ENCODE peak calls at places on chromosomes 4 and X, in ten cellular contexts. One of them, this sample, is unnamed. For H3K4me1, the result is how much of the 10 kb centered on the place peaks cover.

GRCh38 chr4:152957437-152958185 is 21.5 kb downstream of the FHDC1 start:
- DNase-seq in stomach: peak
- DNase-seq in IMR-90: no peak
- DNase-seq in transverse colon: peak
- DNase-seq in right lobe of liver: peak
- DNase-seq in A549: peak
- DNase-seq in suprapubic skin: no peak
- DNase-seq in heart left ventricle: peak
- DNase-seq in breast epithelium: no peak
- DNase-seq in ovary: no peak
- DNase-seq in this sample: no peak

GRCh38 chrX:619812-620493 is 10.6 kb upstream of the SHOX start:
- DNase-seq in stomach: no peak
- DNase-seq in heart left ventricle: no peak
- DNase-seq in suprapubic skin: no peak
- DNase-seq in right lobe of liver: no peak
- DNase-seq in ovary: no peak
- DNase-seq in breast epithelium: no peak
- DNase-seq in A549: no peak
- DNase-seq in IMR-90: no peak
- DNase-seq in transverse colon: no peak
- DNase-seq in this sample: no peak

GRCh38 chrX:9942086-9942485 is 25.1 kb upstream of the CLDN34 start:
- DNase-seq in ovary: no peak
- DNase-seq in suprapubic skin: no peak
- DNase-seq in IMR-90: no peak
- DNase-seq in heart left ventricle: no peak
- DNase-seq in breast epithelium: no peak
- DNase-seq in transverse colon: peak
- DNase-seq in A549: no peak
- DNase-seq in stomach: no peak
- DNase-seq in right lobe of liver: no peak
- DNase-seq in this sample: no peak

GRCh38 chr4:118927976-118928375 is 39.3 kb downstream of the SYNPO2 start:
- DNase-seq in heart left ventricle: peak
- DNase-seq in suprapubic skin: no peak
- DNase-seq in ovary: peak
- DNase-seq in IMR-90: no peak
- DNase-seq in A549: no peak
- DNase-seq in stomach: peak
- DNase-seq in right lobe of liver: no peak
- DNase-seq in breast epithelium: no peak
- DNase-seq in transverse colon: peak
- DNase-seq in this sample: no peak

GRCh38 chr4:99803702-99804101 is 12.9 kb upstream of the DAPP1 start:
- DNase-seq in stomach: no peak
- DNase-seq in ovary: no peak
- DNase-seq in right lobe of liver: no peak
- DNase-seq in suprapubic skin: no peak
- DNase-seq in breast epithelium: no peak
- DNase-seq in A549: no peak
- DNase-seq in IMR-90: no peak
- DNase-seq in heart left ventricle: no peak
- DNase-seq in transverse colon: no peak
- DNase-seq in this sample: no peak

GRCh38 chr4:111127842-111128241 is 505.0 kb upstream of the PITX2 start:
- DNase-seq in heart left ventricle: no peak
- DNase-seq in right lobe of liver: no peak
- DNase-seq in transverse colon: no peak
- DNase-seq in A549: no peak
- DNase-seq in suprapubic skin: no peak
- DNase-seq in IMR-90: no peak
- DNase-seq in breast epithelium: no peak
- DNase-seq in stomach: no peak
- DNase-seq in ovary: no peak
- DNase-seq in this sample: no peak

GRCh38 chrX:68504237-68504636 is 5.4 kb downstream of the YIPF6 start:
- DNase-seq in transverse colon: no peak
- DNase-seq in right lobe of liver: no peak
- DNase-seq in IMR-90: peak
- DNase-seq in breast epithelium: no peak
- DNase-seq in A549: peak
- DNase-seq in suprapubic skin: no peak
- DNase-seq in stomach: no peak
- DNase-seq in ovary: no peak
- DNase-seq in heart left ventricle: no peak
- DNase-seq in this sample: no peak

GRCh38 chrX:130186645-130187044 is 14.9 kb downstream of the RAB33A start:
- DNase-seq in stomach: no peak
- DNase-seq in IMR-90: no peak
- DNase-seq in transverse colon: no peak
- DNase-seq in heart left ventricle: no peak
- DNase-seq in ovary: no peak
- DNase-seq in A549: no peak
- DNase-seq in suprapubic skin: no peak
- DNase-seq in breast epithelium: no peak
- DNase-seq in right lobe of liver: no peak
- DNase-seq in this sample: no peak

GRCh38 chr4:173218411-173219125 is 50.0 kb downstream of the GALNT7 start:
- DNase-seq in suprapubic skin: no peak
- DNase-seq in breast epithelium: no peak
- DNase-seq in A549: peak
- DNase-seq in stomach: no peak
- DNase-seq in transverse colon: no peak
- DNase-seq in IMR-90: peak
- DNase-seq in heart left ventricle: no peak
- DNase-seq in right lobe of liver: no peak
- DNase-seq in ovary: no peak
- DNase-seq in this sample: no peak

GRCh38 chr4:147284935-147285334 is 196.0 kb upstream of the EDNRA start:
- DNase-seq in stomach: no peak
- DNase-seq in A549: no peak
- DNase-seq in ovary: no peak
- DNase-seq in IMR-90: no peak
- DNase-seq in transverse colon: no peak
- DNase-seq in suprapubic skin: no peak
- DNase-seq in right lobe of liver: no peak
- DNase-seq in breast epithelium: no peak
- DNase-seq in heart left ventricle: no peak
- DNase-seq in this sample: no peak

GRCh38 chr4:76982638-76983579 is 33.4 kb downstream of the SEPTIN11 start:
- DNase-seq in IMR-90: peak
- DNase-seq in heart left ventricle: no peak
- DNase-seq in transverse colon: no peak
- DNase-seq in suprapubic skin: no peak
- DNase-seq in ovary: no peak
- DNase-seq in A549: no peak
- DNase-seq in breast epithelium: no peak
- DNase-seq in stomach: no peak
- DNase-seq in right lobe of liver: no peak
- DNase-seq in this sample: no peak

GRCh38 chr4:76980280-76980679 is 30.7 kb downstream of the SEPTIN11 start:
- DNase-seq in suprapubic skin: no peak
- DNase-seq in stomach: no peak
- DNase-seq in right lobe of liver: no peak
- DNase-seq in ovary: no peak
- DNase-seq in transverse colon: no peak
- DNase-seq in IMR-90: no peak
- DNase-seq in A549: no peak
- DNase-seq in breast epithelium: no peak
- DNase-seq in heart left ventricle: no peak
- DNase-seq in this sample: no peak

GRCh38 chr4:76984127-76984526 is 34.6 kb downstream of the SEPTIN11 start:
- DNase-seq in stomach: no peak
- DNase-seq in heart left ventricle: no peak
- DNase-seq in breast epithelium: no peak
- DNase-seq in transverse colon: no peak
- DNase-seq in suprapubic skin: no peak
- DNase-seq in right lobe of liver: no peak
- DNase-seq in A549: no peak
- DNase-seq in ovary: no peak
- DNase-seq in IMR-90: peak
- DNase-seq in this sample: no peak

GRCh38 chr4:76979236-76979635 is 29.7 kb downstream of the SEPTIN11 start:
- DNase-seq in heart left ventricle: no peak
- DNase-seq in IMR-90: no peak
- DNase-seq in suprapubic skin: no peak
- DNase-seq in breast epithelium: no peak
- DNase-seq in right lobe of liver: no peak
- DNase-seq in A549: no peak
- DNase-seq in transverse colon: no peak
- DNase-seq in stomach: no peak
- DNase-seq in ovary: no peak
- DNase-seq in this sample: no peak

GRCh38 chr4:76981649-76982048 is 32.1 kb downstream of the SEPTIN11 start:
- DNase-seq in transverse colon: no peak
- DNase-seq in heart left ventricle: no peak
- DNase-seq in IMR-90: peak
- DNase-seq in A549: no peak
- DNase-seq in breast epithelium: no peak
- DNase-seq in suprapubic skin: no peak
- DNase-seq in stomach: no peak
- DNase-seq in ovary: no peak
- DNase-seq in right lobe of liver: no peak
- DNase-seq in this sample: no peak
- TF ChIP-seq CTCF in transverse colon: no peak
- TF ChIP-seq CTCF in heart left ventricle: no peak
- TF ChIP-seq CTCF in IMR-90: no peak
- TF ChIP-seq CTCF in A549: no peak
- TF ChIP-seq CTCF in breast epithelium: no peak
- TF ChIP-seq CTCF in suprapubic skin: no peak
- TF ChIP-seq CTCF in stomach: no peak
- TF ChIP-seq CTCF in ovary: no peak
- TF ChIP-seq CTCF in right lobe of liver: no peak
- TF ChIP-seq CTCF in this sample: no peak

GRCh38 chr4:120922390-120923200 is at the start of gene PRDM5:
- DNase-seq in transverse colon: peak
- DNase-seq in breast epithelium: peak
- DNase-seq in heart left ventricle: peak
- DNase-seq in A549: peak
- DNase-seq in suprapubic skin: peak
- DNase-seq in ovary: peak
- DNase-seq in IMR-90: peak
- DNase-seq in stomach: peak
- DNase-seq in right lobe of liver: peak
- DNase-seq in this sample: peak
- TF ChIP-seq POLR2A in transverse colon: no peak
- TF ChIP-seq POLR2A in breast epithelium: no peak
- TF ChIP-seq POLR2A in heart left ventricle: no peak
- TF ChIP-seq POLR2A in A549: no peak
- TF ChIP-seq POLR2A in suprapubic skin: peak
- TF ChIP-seq POLR2A in ovary: peak
- TF ChIP-seq POLR2A in IMR-90: no peak
- TF ChIP-seq POLR2A in stomach: no peak
- TF ChIP-seq POLR2A in right lobe of liver: no peak
- TF ChIP-seq POLR2A in this sample: no peak

GRCh38 chrX:48936429-48937064 is 17.7 kb upstream of the PIM2 start:
- DNase-seq in IMR-90: no peak
- DNase-seq in ovary: no peak
- DNase-seq in transverse colon: no peak
- DNase-seq in breast epithelium: no peak
- DNase-seq in heart left ventricle: no peak
- DNase-seq in suprapubic skin: no peak
- DNase-seq in stomach: no peak
- DNase-seq in right lobe of liver: no peak
- DNase-seq in A549: no peak
- DNase-seq in this sample: no peak
- H3K4me1 ChIP-seq in IMR-90: under half
- H3K4me1 ChIP-seq in ovary: under half
- H3K4me1 ChIP-seq in transverse colon: under half
- H3K4me1 ChIP-seq in breast epithelium: under half
- H3K4me1 ChIP-seq in heart left ventricle: under half
- H3K4me1 ChIP-seq in suprapubic skin: under half
- H3K4me1 ChIP-seq in stomach: under half
- H3K4me1 ChIP-seq in right lobe of liver: under half
- H3K4me1 ChIP-seq in A549: under half
- H3K4me1 ChIP-seq in this sample: half or more

GRCh38 chr4:151917145-151917775 is 156.5 kb upstream of the GATB start:
- DNase-seq in transverse colon: no peak
- DNase-seq in ovary: no peak
- DNase-seq in A549: no peak
- DNase-seq in heart left ventricle: no peak
- DNase-seq in IMR-90: no peak
- DNase-seq in breast epithelium: no peak
- DNase-seq in stomach: no peak
- DNase-seq in suprapubic skin: no peak
- DNase-seq in right lobe of liver: no peak
- DNase-seq in this sample: no peak
- TF ChIP-seq CTCF in transverse colon: no peak
- TF ChIP-seq CTCF in ovary: no peak
- TF ChIP-seq CTCF in A549: no peak
- TF ChIP-seq CTCF in heart left ventricle: no peak
- TF ChIP-seq CTCF in IMR-90: no peak
- TF ChIP-seq CTCF in breast epithelium: no peak
- TF ChIP-seq CTCF in stomach: no peak
- TF ChIP-seq CTCF in suprapubic skin: no peak
- TF ChIP-seq CTCF in right lobe of liver: no peak
- TF ChIP-seq CTCF in this sample: no peak

DNA sequence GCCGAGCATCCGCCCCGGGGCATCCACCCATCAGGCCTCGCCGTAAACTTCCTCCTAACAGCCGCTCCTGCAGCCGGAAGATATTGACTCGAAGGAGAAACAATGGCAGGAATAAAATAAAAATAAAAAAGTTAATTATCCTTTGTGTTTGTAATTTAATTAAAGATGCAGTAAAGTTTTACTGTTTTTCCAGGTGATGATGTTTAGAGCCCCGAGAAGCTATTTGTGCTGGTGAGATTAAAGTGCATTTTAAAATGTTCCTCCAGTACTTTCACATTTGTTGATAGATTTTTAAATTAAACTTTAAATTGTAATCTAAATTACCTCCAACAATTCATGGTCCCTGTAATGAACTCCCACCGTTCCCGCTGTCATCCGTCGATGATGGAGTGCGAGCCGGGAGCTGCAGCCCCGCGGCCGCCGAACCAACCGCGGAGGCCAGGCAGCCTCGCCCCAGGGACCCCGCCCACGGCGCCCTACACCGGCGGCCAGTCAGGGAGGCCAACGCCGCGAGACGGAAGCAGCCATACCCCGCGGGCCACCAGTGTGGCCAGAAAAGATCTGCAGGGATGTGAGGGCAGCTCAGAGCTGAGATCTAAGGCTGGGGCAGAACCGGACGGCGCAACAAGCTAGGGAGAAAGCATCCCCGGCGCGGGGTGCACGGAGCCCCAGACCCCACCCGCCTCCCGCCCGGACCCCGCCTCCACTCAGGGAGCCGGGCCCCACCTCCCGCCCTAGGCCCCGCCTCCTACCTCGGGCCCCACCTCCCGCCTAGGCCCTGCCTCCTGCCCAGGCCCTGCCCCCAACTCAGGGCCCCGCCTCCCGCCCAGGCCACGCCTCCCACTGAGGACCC is 104.1 kb downstream of the FAM53A start:
- DNase-seq in A549: peak
- DNase-seq in breast epithelium: no peak
- DNase-seq in ovary: peak
- DNase-seq in stomach: peak
- DNase-seq in heart left ventricle: peak
- DNase-seq in transverse colon: peak
- DNase-seq in IMR-90: no peak
- DNase-seq in suprapubic skin: peak
- DNase-seq in right lobe of liver: peak
- DNase-seq in this sample: peak
- TF ChIP-seq POLR2A in A549: peak
- TF ChIP-seq POLR2A in breast epithelium: peak
- TF ChIP-seq POLR2A in ovary: peak
- TF ChIP-seq POLR2A in stomach: no peak
- TF ChIP-seq POLR2A in heart left ventricle: peak
- TF ChIP-seq POLR2A in transverse colon: peak
- TF ChIP-seq POLR2A in IMR-90: no peak
- TF ChIP-seq POLR2A in suprapubic skin: no peak
- TF ChIP-seq POLR2A in right lobe of liver: peak
- TF ChIP-seq POLR2A in this sample: no peak